ENCODE peak calls at places on chromosome 16, in eight cellular contexts. P, V, J, C, E, T, X and N are unnamed samples.

GRCh38 chr16:49639739-49640388 is 216.0 kb downstream of the ZNF423 start:
- DNase-seq in P (no peak), V (peak), J (no peak), C (peak), E (peak), T (peak), X (peak), N (no peak)

GRCh38 chr16:57957396-57958392 is 13.2 kb downstream of the CNGB1 start:
- DNase-seq in P (no peak), V (no peak), J (no peak), C (no peak), E (no peak), T (no peak), X (no peak), N (no peak)

GRCh38 chr16:2033057-2033911 is 6.6 kb downstream of the NHERF2 start:
- DNase-seq in P (no peak), V (peak), J (no peak), C (peak), E (peak), T (no peak), X (no peak), N (no peak)

GRCh38 chr16:11315499-11315898 is 29.8 kb upstream of the RMI2 start:
- DNase-seq in P (no peak), V (no peak), J (peak), C (no peak), E (no peak), T (peak), X (no peak), N (no peak)

GRCh38 chr16:49788505-49788904 is 67.4 kb downstream of the ZNF423 start:
- DNase-seq in P (no peak), V (peak), J (no peak), C (no peak), E (peak), T (peak), X (no peak), N (no peak)

GRCh38 chr16:78353610-78354009 is 254.2 kb downstream of the WWOX start:
- DNase-seq in P (no peak), V (no peak), J (no peak), C (no peak), E (no peak), T (no peak), X (no peak), N (no peak)

GRCh38 chr16:57469917-57470470 is 7.5 kb downstream of the POLR2C start:
- DNase-seq in P (no peak), V (no peak), J (no peak), C (peak), E (no peak), T (peak), X (no peak), N (no peak)

GRCh38 chr16:54931757-54932660 is 1.3 kb downstream of the IRX5 start:
- DNase-seq in P (no peak), V (no peak), J (no peak), C (peak), E (no peak), T (no peak), X (no peak), N (no peak)

GRCh38 chr16:79562166-79562823 is 38.2 kb downstream of the MAF start:
- DNase-seq in P (no peak), V (no peak), J (no peak), C (no peak), E (no peak), T (no peak), X (no peak), N (no peak)

GRCh38 chr16:26863971-26864370 is 202.8 kb upstream of the C16orf82 start:
- DNase-seq in P (no peak), V (no peak), J (peak), C (no peak), E (no peak), T (no peak), X (no peak), N (no peak)

GRCh38 chr16:65235339-65236177 is 113.7 kb upstream of the CDH11 start:
- DNase-seq in P (no peak), V (no peak), J (no peak), C (no peak), E (no peak), T (no peak), X (no peak), N (no peak)

GRCh38 chr16:2869502-2870064 is 11.6 kb upstream of the PRSS22 start:
- DNase-seq in P (no peak), V (no peak), J (no peak), C (no peak), E (no peak), T (no peak), X (no peak), N (no peak)

GRCh38 chr16:27972500-27972899 is 91.0 kb downstream of the GSG1L start:
- DNase-seq in P (no peak), V (peak), J (peak), C (peak), E (no peak), T (peak), X (no peak), N (peak)

GRCh38 chr16:69131167-69131748 is 1.1 kb downstream of the CHTF8 start:
- DNase-seq in P (no peak), V (no peak), J (no peak), C (peak), E (no peak), T (peak), X (no peak), N (no peak)

GRCh38 chr16:22337849-22338248 is 36.6 kb downstream of the CDR2 start:
- DNase-seq in P (no peak), V (no peak), J (no peak), C (no peak), E (no peak), T (no peak), X (no peak), N (no peak)

GRCh38 chr16:55552621-55553020 is 13.9 kb upstream of the CAPNS2 start:
- DNase-seq in P (no peak), V (no peak), J (peak), C (no peak), E (no peak), T (no peak), X (no peak), N (no peak)

GRCh38 chr16:67779256-67780014 is 26.9 kb downstream of the RANBP10 start:
- DNase-seq in P (no peak), V (no peak), J (no peak), C (no peak), E (no peak), T (no peak), X (no peak), N (no peak)

GRCh38 chr16:19882186-19882585 is 2.5 kb downstream of the GPRC5B start:
- DNase-seq in P (no peak), V (no peak), J (no peak), C (no peak), E (no peak), T (no peak), X (no peak), N (no peak)

GRCh38 chr16:77402118-77402517 is 32.7 kb downstream of the ADAMTS18 start:
- DNase-seq in P (no peak), V (no peak), J (no peak), C (no peak), E (no peak), T (no peak), X (no peak), N (no peak)

GRCh38 chr16:2858245-2859025 is 465 bp upstream of the PRSS22 start:
- DNase-seq in P (no peak), V (no peak), J (no peak), C (no peak), E (no peak), T (no peak), X (no peak), N (no peak)

GRCh38 chr16:23520500-23520899 is 10.2 kb upstream of the GGA2 start:
- DNase-seq in P (no peak), V (no peak), J (no peak), C (no peak), E (no peak), T (no peak), X (no peak), N (no peak)

GRCh38 chr16:27235055-27235937 is 32.0 kb downstream of the KDM8 start:
- DNase-seq in P (peak), V (peak), J (no peak), C (peak), E (peak), T (peak), X (no peak), N (peak)

GRCh38 chr16:1276580-1276878 is 20.7 kb downstream of the TPSD1 start:
- DNase-seq in P (no peak), V (no peak), J (no peak), C (no peak), E (no peak), T (no peak), X (no peak), N (no peak)

GRCh38 chr16:19294156-19294649 is 8.7 kb downstream of the CLEC19A start:
- DNase-seq in P (peak), V (peak), J (no peak), C (no peak), E (peak), T (peak), X (no peak), N (no peak)

GRCh38 chr16:1631931-1632637 is 19.9 kb downstream of the CRAMP1 start:
- DNase-seq in P (no peak), V (no peak), J (no peak), C (no peak), E (no peak), T (no peak), X (no peak), N (no peak)

GRCh38 chr16:56691885-56692284 is 9.6 kb downstream of the MT1X start:
- DNase-seq in P (no peak), V (peak), J (peak), C (peak), E (no peak), T (peak), X (no peak), N (no peak)

GRCh38 chr16:11392041-11392581 is 46.9 kb downstream of the RMI2 start:
- DNase-seq in P (no peak), V (peak), J (no peak), C (no peak), E (no peak), T (no peak), X (no peak), N (no peak)

GRCh38 chr16:1530883-1531637 is 2.4 kb upstream of the TMEM204 start:
- DNase-seq in P (peak), V (peak), J (no peak), C (no peak), E (peak), T (peak), X (peak), N (peak)

GRCh38 chr16:81261049-81261648 is 22.7 kb downstream of the BCO1 start:
- DNase-seq in P (no peak), V (no peak), J (no peak), C (no peak), E (no peak), T (no peak), X (no peak), N (no peak)

GRCh38 chr16:24540575-24541240 is 1.3 kb downstream of the RBBP6 start:
- DNase-seq in P (no peak), V (no peak), J (no peak), C (peak), E (no peak), T (peak), X (no peak), N (no peak)

GRCh38 chr16:22189473-22190168 is 16.5 kb upstream of the EEF2K start:
- DNase-seq in P (peak), V (peak), J (no peak), C (peak), E (peak), T (peak), X (no peak), N (no peak)

GRCh38 chr16:13866073-13866472 is 53.9 kb upstream of the ERCC4 start:
- DNase-seq in P (no peak), V (peak), J (peak), C (peak), E (peak), T (peak), X (peak), N (peak)

GRCh38 chr16:35187665-35188225 is 1728.3 kb downstream of the TP53TG3F start:
- DNase-seq in P (no peak), V (no peak), J (no peak), C (no peak), E (no peak), T (no peak), X (no peak), N (no peak)

GRCh38 chr16:80543162-80543561 is 2.4 kb downstream of the DYNLRB2 start:
- DNase-seq in P (no peak), V (no peak), J (no peak), C (no peak), E (no peak), T (no peak), X (no peak), N (no peak)

GRCh38 chr16:67264866-67265265 is 14.5 kb upstream of the PLEKHG4 start:
- DNase-seq in P (no peak), V (no peak), J (no peak), C (no peak), E (no peak), T (no peak), X (no peak), N (no peak)

GRCh38 chr16:4599037-4599436 is 15.7 kb downstream of the UBALD1 start:
- DNase-seq in P (no peak), V (no peak), J (no peak), C (no peak), E (no peak), T (no peak), X (no peak), N (no peak)

GRCh38 chr16:887846-888245 is 82.9 kb downstream of the LMF1 start:
- DNase-seq in P (no peak), V (peak), J (no peak), C (no peak), E (no peak), T (no peak), X (no peak), N (no peak)

GRCh38 chr16:10314811-10315210 is 71.0 kb upstream of the ATF7IP2 start:
- DNase-seq in P (no peak), V (no peak), J (no peak), C (no peak), E (no peak), T (no peak), X (no peak), N (no peak)

GRCh38 chr16:88636488-88637265 is 1.7 kb upstream of the IL17C start:
- DNase-seq in P (no peak), V (no peak), J (no peak), C (no peak), E (no peak), T (no peak), X (no peak), N (no peak)

GRCh38 chr16:88633684-88634140 is 4.7 kb upstream of the IL17C start:
- DNase-seq in P (no peak), V (no peak), J (peak), C (peak), E (no peak), T (peak), X (no peak), N (no peak)

GRCh38 chr16:88634141-88634993 is 4.0 kb upstream of the IL17C start:
- DNase-seq in P (no peak), V (peak), J (no peak), C (no peak), E (peak), T (peak), X (no peak), N (no peak)

GRCh38 chr16:88634994-88635670 is 3.2 kb upstream of the IL17C start:
- DNase-seq in P (no peak), V (no peak), J (no peak), C (no peak), E (no peak), T (no peak), X (no peak), N (no peak)

GRCh38 chr16:88635671-88636070 is 2.7 kb upstream of the IL17C start:
- DNase-seq in P (no peak), V (no peak), J (no peak), C (no peak), E (no peak), T (no peak), X (no peak), N (no peak)
- H3K4me3 ChIP-seq in P (no peak), V (no peak), J (no peak), C (no peak), E (no peak), T (no peak), X (no peak), N (no peak)

GRCh38 chr16:71479420-71479819 is 9.7 kb downstream of the ZNF19 start:
- DNase-seq in P (no peak), V (no peak), J (no peak), C (peak), E (no peak), T (peak), X (no peak), N (no peak)
- TF ChIP-seq CTCF in P (no peak), V (no peak), J (peak), C (peak), E (peak), T (no peak), X (peak), N (peak)

GRCh38 chr16:87234601-87235000 is 82.6 kb downstream of the C16orf95 start:
- DNase-seq in P (no peak), V (no peak), J (no peak), C (no peak), E (no peak), T (no peak), X (no peak), N (no peak)

GRCh38 chr16:87233928-87234327 is 83.3 kb downstream of the C16orf95 start:
- DNase-seq in P (no peak), V (no peak), J (no peak), C (no peak), E (no peak), T (no peak), X (no peak), N (no peak)

GRCh38 chr16:87238371-87238715 is 78.8 kb downstream of the C16orf95 start:
- DNase-seq in P (no peak), V (no peak), J (no peak), C (no peak), E (no peak), T (no peak), X (no peak), N (no peak)

GRCh38 chr16:87236516-87237115 is 80.6 kb downstream of the C16orf95 start:
- DNase-seq in P (no peak), V (no peak), J (no peak), C (no peak), E (no peak), T (no peak), X (no peak), N (no peak)

GRCh38 chr16:87235810-87236515 is 81.2 kb downstream of the C16orf95 start:
- DNase-seq in P (no peak), V (no peak), J (no peak), C (no peak), E (no peak), T (no peak), X (no peak), N (no peak)
- H3K4me3 ChIP-seq in P (no peak), V (no peak), J (no peak), C (no peak), E (no peak), T (no peak), X (no peak), N (no peak)

GRCh38 chr16:6341993-6342392 is 990.7 kb upstream of the RBFOX1 start:
- DNase-seq in P (no peak), V (no peak), J (no peak), C (no peak), E (no peak), T (no peak), X (no peak), N (no peak)

GRCh38 chr16:6349725-6350124 is 982.9 kb upstream of the RBFOX1 start:
- DNase-seq in P (no peak), V (no peak), J (no peak), C (no peak), E (no peak), T (no peak), X (no peak), N (no peak)

GRCh38 chr16:6343157-6343556 is 989.5 kb upstream of the RBFOX1 start:
- DNase-seq in P (no peak), V (no peak), J (no peak), C (no peak), E (no peak), T (no peak), X (no peak), N (no peak)

DNA sequence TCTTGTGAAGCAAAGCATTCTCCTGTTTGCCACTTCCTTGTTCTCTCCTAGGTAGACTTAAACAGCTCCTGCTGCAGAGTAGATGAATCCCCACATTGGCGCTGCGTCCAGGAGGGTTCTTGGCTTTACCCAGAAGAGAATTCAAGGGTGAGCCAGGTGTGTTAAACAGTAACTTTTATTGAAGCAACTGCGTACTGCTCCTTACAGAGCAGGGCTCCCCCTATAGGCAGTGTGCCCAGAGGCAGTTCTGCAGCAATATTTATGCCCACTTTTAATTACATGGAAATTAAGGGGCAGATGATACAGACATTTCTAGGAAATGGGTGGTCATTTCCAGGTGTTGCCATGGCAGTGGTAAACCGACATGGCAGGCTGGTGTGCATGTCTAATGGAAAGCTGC is 987.6 kb upstream of the RBFOX1 start:
- DNase-seq in P (no peak), V (no peak), J (no peak), C (no peak), E (no peak), T (no peak), X (no peak), N (no peak)
- TF ChIP-seq CTCF in P (no peak), V (no peak), J (no peak), C (no peak), E (no peak), T (no peak), X (no peak), N (no peak)

DNA sequence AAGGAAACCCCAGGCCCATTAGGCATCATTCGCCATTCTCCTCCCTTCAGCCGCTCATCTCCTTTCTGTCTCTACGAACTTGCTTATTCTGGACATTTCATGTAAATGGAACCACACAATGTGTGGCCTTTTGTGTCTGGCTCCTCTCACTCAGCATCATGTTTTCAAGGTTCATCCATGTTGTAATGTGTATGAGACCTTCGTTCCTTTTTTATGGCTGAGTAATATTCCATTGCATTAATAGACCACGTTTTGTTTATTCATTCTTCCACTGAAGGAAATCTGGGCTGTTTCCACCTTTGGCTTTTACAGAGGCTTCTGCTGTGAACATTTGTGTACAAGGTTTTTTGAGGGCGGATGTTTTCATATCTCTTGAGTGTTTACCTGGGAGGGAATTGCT is 3.2 kb downstream of the CRISPLD2 start:
- DNase-seq in P (no peak), V (no peak), J (no peak), C (no peak), E (no peak), T (no peak), X (no peak), N (no peak)
- H3K4me3 ChIP-seq in P (peak), V (peak), J (no peak), C (no peak), E (peak), T (peak), X (no peak), N (no peak)

DNA sequence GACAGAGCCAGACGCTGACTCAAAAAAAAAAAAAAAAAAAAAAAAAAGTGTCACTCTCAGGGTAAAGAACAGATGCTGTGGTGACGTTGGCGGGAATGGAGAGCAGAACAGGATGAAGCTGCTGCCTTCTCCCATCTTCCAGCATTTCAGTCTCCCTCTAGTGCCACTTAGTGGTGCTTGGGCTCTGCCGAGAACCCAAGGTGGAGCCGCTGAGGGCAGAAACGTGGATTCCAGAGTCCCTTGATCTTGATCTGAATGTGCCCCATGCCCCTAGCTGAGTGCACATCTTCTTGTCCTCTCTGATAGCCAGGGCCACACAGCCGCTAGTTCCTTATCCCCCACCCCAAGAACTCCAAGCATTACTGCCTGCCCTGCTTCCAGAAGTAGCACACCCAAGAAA is 43.2 kb upstream of the FA2H start:
- DNase-seq in P (no peak), V (no peak), J (no peak), C (no peak), E (no peak), T (no peak), X (no peak), N (no peak)
- TF ChIP-seq CTCF in P (no peak), V (no peak), J (no peak), C (no peak), E (no peak), T (no peak), X (no peak), N (no peak)

GRCh38 chr16:84120023-84120422 is 3.3 kb upstream of the MBTPS1 start:
- DNase-seq in P (no peak), V (no peak), J (no peak), C (no peak), E (no peak), T (no peak), X (no peak), N (no peak)

GRCh38 chr16:84116720-84117481 is at the start of gene MBTPS1:
- DNase-seq in P (peak), V (peak), J (peak), C (peak), E (peak), T (peak), X (peak), N (peak)

GRCh38 chr16:84121007-84121406 is 4.3 kb upstream of the MBTPS1 start:
- DNase-seq in P (no peak), V (no peak), J (no peak), C (no peak), E (no peak), T (no peak), X (no peak), N (no peak)

GRCh38 chr16:84117482-84117843 is 721 bp upstream of the MBTPS1 start:
- DNase-seq in P (no peak), V (no peak), J (no peak), C (no peak), E (no peak), T (peak), X (no peak), N (no peak)

GRCh38 chr16:84119368-84119767 is 2.6 kb upstream of the MBTPS1 start:
- DNase-seq in P (no peak), V (no peak), J (no peak), C (no peak), E (no peak), T (no peak), X (no peak), N (no peak)
- H3K4me3 ChIP-seq in P (no peak), V (no peak), J (no peak), C (no peak), E (no peak), T (no peak), X (no peak), N (no peak)